ENCODE peak calls at places on chromosomes 3 and 15, in four cellular contexts. T, E, F and K are unnamed samples.

GRCh38 chr15:73318463-73319351 is 50.1 kb downstream of the HCN4 start:
- DNase-seq in T (no peak), E (peak; percentile 24), F (no peak), K (no peak)

GRCh38 chr3:38127611-38128302 is 9.2 kb downstream of the ACAA1 start:
- DNase-seq in T (no peak), E (no peak), F (no peak), K (no peak)

GRCh38 chr15:96181873-96182301 is 148.6 kb upstream of the NR2F2 start:
- DNase-seq in T (no peak), E (peak; percentile 92), F (peak; percentile 48), K (peak; percentile 14)

GRCh38 chr15:78315686-78316085 is 16.3 kb upstream of the SKIC8 start:
- DNase-seq in T (no peak), E (peak; percentile 6), F (no peak), K (no peak)

GRCh38 chr3:81033185-81033584 is 728.3 kb downstream of the GBE1 start:
- DNase-seq in T (no peak), E (no peak), F (no peak), K (no peak)

GRCh38 chr3:197428117-197428761 is 127.5 kb downstream of the BDH1 start:
- DNase-seq in T (no peak), E (peak; percentile 29), F (peak; percentile 50), K (peak; percentile 69)

GRCh38 chr3:194455481-194455880 is 31.3 kb downstream of the ATP13A3 start:
- DNase-seq in T (no peak), E (no peak), F (no peak), K (no peak)

GRCh38 chr3:12479919-12480425 is 4.3 kb upstream of the TSEN2 start:
- DNase-seq in T (no peak), E (peak; percentile 75), F (peak; percentile 37), K (peak; percentile 32)

GRCh38 chr3:197520311-197521276 is 35.2 kb downstream of the BDH1 start:
- DNase-seq in T (no peak), E (peak; percentile 53), F (no peak), K (peak; percentile 39)

GRCh38 chr3:194369522-194370279 is at the start of gene LRRC15:
- DNase-seq in T (no peak), E (peak; percentile 49), F (no peak), K (peak; percentile 38)

GRCh38 chr15:40306371-40306770 is 1.4 kb downstream of the PLCB2 start:
- DNase-seq in T (no peak), E (no peak), F (no peak), K (no peak)

GRCh38 chr3:141152130-141152529 is 79.5 kb upstream of the PXYLP1 start:
- DNase-seq in T (no peak), E (no peak), F (no peak), K (no peak)

GRCh38 chr3:161508852-161509477 is 12.4 kb downstream of the OTOL1 start:
- DNase-seq in T (no peak), E (peak; percentile 2), F (no peak), K (peak; percentile 16)

GRCh38 chr15:100106732-100107131 is 235.0 kb downstream of the ADAMTS17 start:
- DNase-seq in T (no peak), E (peak; percentile 73), F (no peak), K (no peak)

GRCh38 chr15:83472151-83472550 is 25.0 kb downstream of the SH3GL3 start:
- DNase-seq in T (no peak), E (no peak), F (no peak), K (no peak)
- TF ChIP-seq CTCF in T (no peak), E (no peak), F (no peak), K (no peak)

DNA sequence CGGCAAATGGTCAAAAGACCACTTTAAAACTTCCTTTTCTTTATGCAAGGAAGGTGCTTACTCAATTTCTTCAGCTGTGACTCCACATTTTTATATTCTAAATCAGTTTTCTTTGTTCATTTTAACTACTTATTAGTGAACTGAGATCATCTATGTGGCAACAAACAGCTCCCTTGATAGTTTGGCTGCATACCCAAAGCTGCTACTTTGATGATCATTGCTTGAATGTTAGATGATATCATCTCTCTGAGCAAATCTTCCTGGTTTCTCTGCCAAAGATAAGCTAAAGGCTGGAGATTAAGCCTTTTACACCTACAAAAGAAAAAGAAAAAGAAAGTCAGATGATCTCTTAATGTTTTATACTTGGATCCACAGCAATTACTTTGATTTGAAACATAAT is 95.5 kb downstream of the DPH6 start:
- DNase-seq in T (no peak), E (peak; percentile 33), F (no peak), K (peak; percentile 87)
- H3K4me3 ChIP-seq in T (no peak overlapping the region), E (no peak overlapping the region), F (no peak overlapping the region), K (no peak overlapping the region)

DNA sequence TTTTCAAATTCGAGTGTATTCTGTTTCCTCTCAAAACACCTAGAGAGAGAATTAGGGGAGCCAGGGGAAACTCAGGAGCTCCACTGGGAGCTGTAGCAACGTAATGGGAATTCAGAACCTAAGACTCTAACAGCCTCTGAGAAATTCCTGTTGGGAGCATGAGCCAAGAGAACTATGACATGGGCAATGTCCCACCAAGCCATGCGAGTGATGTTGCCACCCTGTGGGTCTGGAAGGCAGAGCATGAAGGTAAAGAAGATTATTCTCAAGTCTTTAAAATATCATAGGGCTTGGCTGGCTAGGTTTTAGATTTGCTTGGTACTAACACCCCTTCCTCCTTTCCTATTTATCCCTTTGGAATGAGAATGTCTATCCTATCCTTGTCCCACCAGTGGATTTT is 392.6 kb upstream of the ADAMTS9 start:
- DNase-seq in T (no peak), E (peak; percentile 3), F (no peak), K (no peak)
- TF ChIP-seq CTCF in T (no peak), E (no peak), F (peak; percentile 22), K (no peak)

GRCh38 chr3:53171109-53171453 is 10.1 kb downstream of the PRKCD start:
- DNase-seq in T (no peak), E (no peak), F (no peak), K (no peak)
- H3K4me3 ChIP-seq in T (no peak overlapping the region), E (no peak overlapping the region), F (no peak overlapping the region), K (no peak overlapping the region)

DNA sequence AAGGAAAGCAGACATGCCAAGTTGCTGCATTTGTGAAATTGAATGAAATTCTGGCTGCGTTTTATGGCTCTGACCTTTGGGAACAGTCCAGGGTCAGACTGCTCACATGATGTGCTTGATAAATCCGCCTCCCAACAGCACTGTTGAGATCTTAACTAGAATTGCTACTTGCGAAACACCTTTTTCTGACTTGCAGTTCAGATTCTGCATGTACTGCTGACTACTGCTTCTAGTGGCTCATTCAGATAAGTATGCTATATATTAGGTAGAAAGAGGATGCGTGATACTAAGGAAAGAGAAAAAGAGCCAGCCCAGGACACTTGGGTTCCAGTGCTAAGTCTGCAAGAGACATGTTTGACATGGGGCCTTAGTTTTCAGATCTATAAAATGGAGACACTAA is 129.4 kb downstream of the LPP start:
- DNase-seq in T (no peak), E (peak; percentile 85), F (no peak), K (no peak)
- TF ChIP-seq CTCF in T (no peak), E (peak; percentile 13), F (no peak), K (no peak)